ENCODE peak calls at places on chromosomes 1 and 21, in nine cellular contexts. One of them, this sample, is unnamed.

GRCh38 chr1:156705321-156705917 is at the start of gene CRABP2:
- DNase-seq in type B pancreatic cell: no peak
- DNase-seq in Calu3: no peak
- DNase-seq in transverse colon: peak
- DNase-seq in AG04450: no peak
- DNase-seq in HFFc6: no peak
- DNase-seq in activated CD8-positive, alpha-beta T cell treated with anti-CD3 and anti-CD28 coated beads for 36 hours: peak
- DNase-seq in dorsolateral prefrontal cortex: no peak
- DNase-seq in tibial artery: peak
- DNase-seq in this sample: no peak

GRCh38 chr1:29648798-29649374 is 412.6 kb downstream of the PTPRU start:
- DNase-seq in tibial artery: peak
- DNase-seq in activated CD8-positive, alpha-beta T cell treated with anti-CD3 and anti-CD28 coated beads for 36 hours: no peak
- DNase-seq in type B pancreatic cell: peak
- DNase-seq in transverse colon: no peak
- DNase-seq in Calu3: no peak
- DNase-seq in AG04450: no peak
- DNase-seq in HFFc6: no peak
- DNase-seq in dorsolateral prefrontal cortex: no peak
- DNase-seq in this sample: no peak

GRCh38 chr1:248404024-248404423 is 1.2 kb downstream of the OR2T1 start:
- DNase-seq in dorsolateral prefrontal cortex: no peak
- DNase-seq in HFFc6: no peak
- DNase-seq in tibial artery: no peak
- DNase-seq in type B pancreatic cell: no peak
- DNase-seq in transverse colon: no peak
- DNase-seq in Calu3: no peak
- DNase-seq in AG04450: no peak
- DNase-seq in activated CD8-positive, alpha-beta T cell treated with anti-CD3 and anti-CD28 coated beads for 36 hours: no peak
- DNase-seq in this sample: no peak

GRCh38 chr21:14836950-14837349 is 227.8 kb downstream of the NRIP1 start:
- DNase-seq in HFFc6: peak
- DNase-seq in tibial artery: no peak
- DNase-seq in Calu3: no peak
- DNase-seq in dorsolateral prefrontal cortex: no peak
- DNase-seq in activated CD8-positive, alpha-beta T cell treated with anti-CD3 and anti-CD28 coated beads for 36 hours: no peak
- DNase-seq in type B pancreatic cell: no peak
- DNase-seq in AG04450: no peak
- DNase-seq in transverse colon: no peak
- DNase-seq in this sample: peak

GRCh38 chr1:41496080-41497055 is 11.9 kb upstream of the EDN2 start:
- DNase-seq in type B pancreatic cell: peak
- DNase-seq in tibial artery: peak
- DNase-seq in Calu3: peak
- DNase-seq in activated CD8-positive, alpha-beta T cell treated with anti-CD3 and anti-CD28 coated beads for 36 hours: peak
- DNase-seq in AG04450: peak
- DNase-seq in HFFc6: peak
- DNase-seq in transverse colon: peak
- DNase-seq in dorsolateral prefrontal cortex: peak
- DNase-seq in this sample: no peak

GRCh38 chr1:221188531-221188930 is 309.3 kb downstream of the HLX start:
- DNase-seq in AG04450: no peak
- DNase-seq in dorsolateral prefrontal cortex: no peak
- DNase-seq in Calu3: no peak
- DNase-seq in tibial artery: no peak
- DNase-seq in type B pancreatic cell: no peak
- DNase-seq in HFFc6: no peak
- DNase-seq in activated CD8-positive, alpha-beta T cell treated with anti-CD3 and anti-CD28 coated beads for 36 hours: no peak
- DNase-seq in transverse colon: no peak
- DNase-seq in this sample: peak

GRCh38 chr1:217135569-217135915 is 412.3 kb upstream of the ESRRG start:
- DNase-seq in dorsolateral prefrontal cortex: no peak
- DNase-seq in tibial artery: no peak
- DNase-seq in Calu3: no peak
- DNase-seq in type B pancreatic cell: peak
- DNase-seq in activated CD8-positive, alpha-beta T cell treated with anti-CD3 and anti-CD28 coated beads for 36 hours: no peak
- DNase-seq in HFFc6: no peak
- DNase-seq in AG04450: no peak
- DNase-seq in transverse colon: no peak
- DNase-seq in this sample: no peak

GRCh38 chr1:145979746-145980435 is 15.4 kb downstream of the POLR3GL start:
- DNase-seq in activated CD8-positive, alpha-beta T cell treated with anti-CD3 and anti-CD28 coated beads for 36 hours: no peak
- DNase-seq in dorsolateral prefrontal cortex: no peak
- DNase-seq in transverse colon: peak
- DNase-seq in tibial artery: no peak
- DNase-seq in HFFc6: no peak
- DNase-seq in AG04450: no peak
- DNase-seq in Calu3: no peak
- DNase-seq in type B pancreatic cell: no peak
- DNase-seq in this sample: no peak

GRCh38 chr1:221575605-221576004 is 166.3 kb downstream of the DUSP10 start:
- DNase-seq in transverse colon: no peak
- DNase-seq in HFFc6: no peak
- DNase-seq in dorsolateral prefrontal cortex: no peak
- DNase-seq in AG04450: no peak
- DNase-seq in activated CD8-positive, alpha-beta T cell treated with anti-CD3 and anti-CD28 coated beads for 36 hours: no peak
- DNase-seq in type B pancreatic cell: no peak
- DNase-seq in Calu3: no peak
- DNase-seq in tibial artery: no peak
- DNase-seq in this sample: no peak

GRCh38 chr1:2232916-2233438 is 4.9 kb downstream of the SKI start:
- DNase-seq in AG04450: no peak
- DNase-seq in tibial artery: no peak
- DNase-seq in activated CD8-positive, alpha-beta T cell treated with anti-CD3 and anti-CD28 coated beads for 36 hours: no peak
- DNase-seq in dorsolateral prefrontal cortex: no peak
- DNase-seq in HFFc6: no peak
- DNase-seq in type B pancreatic cell: peak
- DNase-seq in Calu3: no peak
- DNase-seq in transverse colon: no peak
- DNase-seq in this sample: no peak

GRCh38 chr1:45979074-45979777 is 153.2 kb downstream of the PIK3R3 start:
- DNase-seq in HFFc6: no peak
- DNase-seq in transverse colon: no peak
- DNase-seq in tibial artery: no peak
- DNase-seq in AG04450: peak
- DNase-seq in dorsolateral prefrontal cortex: no peak
- DNase-seq in type B pancreatic cell: no peak
- DNase-seq in Calu3: peak
- DNase-seq in activated CD8-positive, alpha-beta T cell treated with anti-CD3 and anti-CD28 coated beads for 36 hours: no peak
- DNase-seq in this sample: no peak

GRCh38 chr1:47569681-47570470 is 132.0 kb downstream of the FOXD2 start:
- DNase-seq in activated CD8-positive, alpha-beta T cell treated with anti-CD3 and anti-CD28 coated beads for 36 hours: no peak
- DNase-seq in HFFc6: peak
- DNase-seq in transverse colon: peak
- DNase-seq in AG04450: peak
- DNase-seq in dorsolateral prefrontal cortex: no peak
- DNase-seq in type B pancreatic cell: no peak
- DNase-seq in Calu3: peak
- DNase-seq in tibial artery: peak
- DNase-seq in this sample: peak

DNA sequence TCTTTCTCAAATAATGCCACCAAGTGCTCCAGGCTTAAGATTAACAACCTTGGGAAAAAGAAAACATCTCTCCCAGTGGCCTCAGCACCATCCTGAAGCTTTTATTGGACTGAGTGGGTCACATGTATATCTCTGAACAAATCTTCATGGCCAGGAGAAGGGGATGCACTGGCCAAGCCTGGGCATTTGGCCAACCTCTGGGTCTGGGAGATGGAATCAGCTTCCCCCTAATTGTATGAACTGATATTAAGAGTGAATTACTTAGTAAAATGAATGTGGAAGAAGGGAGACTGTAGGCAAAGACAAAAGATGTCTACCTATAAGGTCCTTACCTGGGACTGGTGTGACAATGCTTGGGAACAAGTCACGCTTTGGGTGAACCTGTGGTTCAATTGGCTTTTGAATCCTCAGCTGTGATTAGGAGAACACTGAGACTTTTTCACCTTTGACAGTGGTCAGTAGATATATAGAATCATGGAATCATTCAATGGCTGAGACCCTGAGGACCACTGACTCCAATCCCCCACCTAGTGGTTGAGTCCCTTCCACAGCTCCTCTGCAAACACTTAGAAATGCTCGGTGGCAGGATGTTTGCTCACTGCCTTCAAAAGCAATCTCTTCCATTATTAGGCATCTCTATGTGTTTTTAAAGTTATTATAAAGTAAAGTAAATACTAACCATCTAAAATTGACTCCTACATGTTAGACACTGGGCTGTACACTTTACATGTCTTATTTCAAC is 102.6 kb upstream of the ATP1A1 start:
- DNase-seq in transverse colon: no peak
- DNase-seq in Calu3: no peak
- DNase-seq in type B pancreatic cell: no peak
- DNase-seq in activated CD8-positive, alpha-beta T cell treated with anti-CD3 and anti-CD28 coated beads for 36 hours: no peak
- DNase-seq in AG04450: no peak
- DNase-seq in dorsolateral prefrontal cortex: no peak
- DNase-seq in tibial artery: no peak
- DNase-seq in HFFc6: no peak
- DNase-seq in this sample: no peak
- TF ChIP-seq CTCF in transverse colon: no peak
- TF ChIP-seq CTCF in Calu3: no peak
- TF ChIP-seq CTCF in type B pancreatic cell: no peak
- TF ChIP-seq CTCF in activated CD8-positive, alpha-beta T cell treated with anti-CD3 and anti-CD28 coated beads for 36 hours: no peak
- TF ChIP-seq CTCF in AG04450: no peak
- TF ChIP-seq CTCF in dorsolateral prefrontal cortex: no peak
- TF ChIP-seq CTCF in tibial artery: no peak
- TF ChIP-seq CTCF in HFFc6: no peak
- TF ChIP-seq CTCF in this sample: no peak

GRCh38 chr1:179952181-179952580 is 2.4 kb upstream of the CEP350 start:
- DNase-seq in activated CD8-positive, alpha-beta T cell treated with anti-CD3 and anti-CD28 coated beads for 36 hours: no peak
- DNase-seq in HFFc6: no peak
- DNase-seq in AG04450: no peak
- DNase-seq in Calu3: no peak
- DNase-seq in tibial artery: no peak
- DNase-seq in transverse colon: no peak
- DNase-seq in type B pancreatic cell: no peak
- DNase-seq in dorsolateral prefrontal cortex: no peak
- DNase-seq in this sample: no peak

GRCh38 chr1:179955318-179955638 is 668 bp downstream of the CEP350 start:
- DNase-seq in dorsolateral prefrontal cortex: no peak
- DNase-seq in transverse colon: no peak
- DNase-seq in AG04450: no peak
- DNase-seq in HFFc6: peak
- DNase-seq in activated CD8-positive, alpha-beta T cell treated with anti-CD3 and anti-CD28 coated beads for 36 hours: no peak
- DNase-seq in Calu3: no peak
- DNase-seq in type B pancreatic cell: no peak
- DNase-seq in tibial artery: no peak
- DNase-seq in this sample: no peak

GRCh38 chr1:179955731-179956130 is 1.1 kb downstream of the CEP350 start:
- DNase-seq in Calu3: no peak
- DNase-seq in dorsolateral prefrontal cortex: no peak
- DNase-seq in tibial artery: no peak
- DNase-seq in type B pancreatic cell: no peak
- DNase-seq in transverse colon: no peak
- DNase-seq in HFFc6: no peak
- DNase-seq in activated CD8-positive, alpha-beta T cell treated with anti-CD3 and anti-CD28 coated beads for 36 hours: no peak
- DNase-seq in AG04450: no peak
- DNase-seq in this sample: no peak

GRCh38 chr1:179954494-179955317 is at the start of gene CEP350:
- DNase-seq in HFFc6: peak
- DNase-seq in AG04450: peak
- DNase-seq in transverse colon: peak
- DNase-seq in Calu3: peak
- DNase-seq in type B pancreatic cell: peak
- DNase-seq in dorsolateral prefrontal cortex: peak
- DNase-seq in tibial artery: peak
- DNase-seq in activated CD8-positive, alpha-beta T cell treated with anti-CD3 and anti-CD28 coated beads for 36 hours: peak
- DNase-seq in this sample: peak

DNA sequence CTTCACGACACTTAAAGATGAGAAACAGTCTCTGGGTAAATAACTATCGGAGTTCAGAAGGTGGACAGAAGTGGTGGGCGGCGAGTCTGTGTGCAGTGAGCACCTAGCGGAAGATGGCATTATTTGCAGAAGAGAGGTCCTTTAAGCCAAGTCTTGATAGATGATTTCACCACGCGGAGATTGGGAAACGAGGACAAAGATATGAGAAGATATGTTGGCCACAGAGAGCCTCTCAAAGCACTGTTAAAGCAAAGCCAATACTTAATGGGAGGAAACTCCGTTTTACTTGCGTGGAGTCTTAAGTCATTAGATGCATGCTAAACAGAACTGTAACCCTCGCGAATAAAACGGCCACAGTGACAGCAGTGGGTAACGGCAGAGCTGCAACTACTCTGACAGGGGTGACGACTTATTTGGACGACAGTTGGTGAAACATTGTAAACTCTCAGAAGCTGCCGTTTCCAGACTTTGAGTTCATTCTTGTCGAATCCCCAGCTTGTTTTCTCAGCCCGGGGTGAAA is 576 bp upstream of the CEP350 start:
- DNase-seq in type B pancreatic cell: no peak
- DNase-seq in dorsolateral prefrontal cortex: no peak
- DNase-seq in tibial artery: no peak
- DNase-seq in AG04450: peak
- DNase-seq in HFFc6: peak
- DNase-seq in Calu3: no peak
- DNase-seq in activated CD8-positive, alpha-beta T cell treated with anti-CD3 and anti-CD28 coated beads for 36 hours: peak
- DNase-seq in transverse colon: peak
- DNase-seq in this sample: peak
- TF ChIP-seq CTCF in type B pancreatic cell: peak
- TF ChIP-seq CTCF in dorsolateral prefrontal cortex: peak
- TF ChIP-seq CTCF in tibial artery: peak
- TF ChIP-seq CTCF in AG04450: peak
- TF ChIP-seq CTCF in HFFc6: peak
- TF ChIP-seq CTCF in Calu3: no peak
- TF ChIP-seq CTCF in activated CD8-positive, alpha-beta T cell treated with anti-CD3 and anti-CD28 coated beads for 36 hours: peak
- TF ChIP-seq CTCF in transverse colon: peak
- TF ChIP-seq CTCF in this sample: peak

GRCh38 chr1:94560333-94560732 is 18.8 kb upstream of the F3 start:
- DNase-seq in type B pancreatic cell: no peak
- DNase-seq in tibial artery: no peak
- DNase-seq in dorsolateral prefrontal cortex: no peak
- DNase-seq in AG04450: no peak
- DNase-seq in Calu3: no peak
- DNase-seq in HFFc6: peak
- DNase-seq in activated CD8-positive, alpha-beta T cell treated with anti-CD3 and anti-CD28 coated beads for 36 hours: no peak
- DNase-seq in transverse colon: no peak
- DNase-seq in this sample: no peak
- TF ChIP-seq CTCF in type B pancreatic cell: peak
- TF ChIP-seq CTCF in tibial artery: no peak
- TF ChIP-seq CTCF in dorsolateral prefrontal cortex: no peak
- TF ChIP-seq CTCF in AG04450: peak
- TF ChIP-seq CTCF in Calu3: no peak
- TF ChIP-seq CTCF in HFFc6: peak
- TF ChIP-seq CTCF in activated CD8-positive, alpha-beta T cell treated with anti-CD3 and anti-CD28 coated beads for 36 hours: no peak
- TF ChIP-seq CTCF in transverse colon: no peak
- TF ChIP-seq CTCF in this sample: no peak

DNA sequence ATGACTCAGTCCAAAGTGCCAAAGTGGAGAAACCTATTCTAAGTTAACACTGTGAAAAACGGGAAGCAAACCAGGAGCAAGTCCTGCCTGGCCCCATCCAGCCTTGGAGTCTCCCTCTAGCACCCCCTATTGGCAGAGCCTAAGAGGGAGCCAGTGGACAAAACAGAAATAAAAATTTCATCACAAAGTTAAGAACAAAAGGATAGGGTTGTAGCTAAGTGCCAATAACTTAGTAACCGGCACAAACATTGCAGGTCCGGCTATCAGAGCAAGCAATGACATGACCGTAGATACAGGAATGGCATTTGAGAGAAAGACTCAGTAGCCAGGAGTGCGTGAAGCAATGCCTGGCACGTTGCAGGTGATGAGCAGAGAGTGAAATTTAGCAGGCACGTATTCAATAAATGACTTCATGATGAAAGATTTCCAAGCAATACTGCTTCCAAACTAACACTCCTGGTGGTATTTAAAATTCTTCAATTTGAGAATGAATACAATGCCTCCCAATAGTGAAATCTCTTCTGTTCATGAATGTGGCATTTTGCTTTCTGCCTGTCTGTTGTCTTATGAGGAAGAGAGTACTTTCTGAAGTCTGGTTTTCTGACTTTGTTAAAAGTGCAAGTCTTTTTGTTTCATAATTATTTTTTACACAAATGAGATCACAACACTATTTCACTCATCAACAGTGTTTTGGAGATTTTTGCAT is 391.0 kb downstream of the OMA1 start:
- DNase-seq in tibial artery: no peak
- DNase-seq in activated CD8-positive, alpha-beta T cell treated with anti-CD3 and anti-CD28 coated beads for 36 hours: peak
- DNase-seq in HFFc6: no peak
- DNase-seq in AG04450: no peak
- DNase-seq in type B pancreatic cell: no peak
- DNase-seq in transverse colon: no peak
- DNase-seq in dorsolateral prefrontal cortex: peak
- DNase-seq in Calu3: peak
- DNase-seq in this sample: no peak
- TF ChIP-seq CTCF in tibial artery: no peak
- TF ChIP-seq CTCF in activated CD8-positive, alpha-beta T cell treated with anti-CD3 and anti-CD28 coated beads for 36 hours: peak
- TF ChIP-seq CTCF in HFFc6: peak
- TF ChIP-seq CTCF in AG04450: peak
- TF ChIP-seq CTCF in type B pancreatic cell: peak
- TF ChIP-seq CTCF in transverse colon: peak
- TF ChIP-seq CTCF in dorsolateral prefrontal cortex: peak
- TF ChIP-seq CTCF in Calu3: peak
- TF ChIP-seq CTCF in this sample: peak

This sample was measured in AG09309.